ENCODE peak calls at places on chromosomes 5 and 9, in ten cellular contexts. N is cardiac muscle cell; X is EL; L is T-cell; D is stimulated activated CD8-positive, alpha-beta memory T cell treated with anti-CD3 and anti-CD28 coated beads, Interleukin-15, amount 100 ng/mL, for 4 hours; Q is activated CD4-positive, alpha-beta T cell treated with anti-CD3 and anti-CD28 coated beads, Interleukin-2, amount 50 U/mL, for 1 hour; F is posterior vena cava; I is Calu3; J is M059J; O is H1. G is an unnamed sample.

GRCh38 chr5:179275941-179276837 is 69.1 kb downstream of the ADAMTS2 start:
- DNase-seq in N (peak), X (peak), L (no peak), D (no peak), Q (no peak), F (peak), I (no peak), J (peak), O (no peak), G (no peak)

GRCh38 chr5:88256037-88256436 is 12.6 kb downstream of the TMEM161B start:
- DNase-seq in N (no peak), X (no peak), L (no peak), D (no peak), Q (no peak), F (no peak), I (no peak), J (no peak), O (no peak), G (no peak)

GRCh38 chr5:116023619-116024018 is 8.7 kb upstream of the ARL14EPL start:
- DNase-seq in N (no peak), X (no peak), L (no peak), D (no peak), Q (no peak), F (no peak), I (no peak), J (no peak), O (no peak), G (no peak)

GRCh38 chr5:135140805-135141204 is 106.8 kb upstream of the PITX1 start:
- DNase-seq in N (peak), X (peak), L (no peak), D (no peak), Q (no peak), F (no peak), I (peak), J (peak), O (no peak), G (no peak)

GRCh38 chr5:98455660-98456059 is 317.8 kb upstream of the RGMB start:
- DNase-seq in N (peak), X (peak), L (no peak), D (no peak), Q (no peak), F (no peak), I (no peak), J (peak), O (no peak), G (no peak)

GRCh38 chr5:77400645-77401044 is 91.5 kb downstream of the WDR41 start:
- DNase-seq in N (no peak), X (peak), L (no peak), D (no peak), Q (no peak), F (no peak), I (no peak), J (peak), O (no peak), G (no peak)

GRCh38 chr9:9004844-9005243 is 1205.3 kb upstream of the DMAC1 start:
- DNase-seq in N (no peak), X (no peak), L (no peak), D (no peak), Q (no peak), F (no peak), I (no peak), J (no peak), O (no peak), G (no peak)

GRCh38 chr5:37086466-37087178 is 162.6 kb downstream of the CPLANE1 start:
- DNase-seq in N (peak), X (peak), L (no peak), D (no peak), Q (no peak), F (no peak), I (no peak), J (peak), O (no peak), G (no peak)

GRCh38 chr5:88770290-88771257 is 112.4 kb downstream of the MEF2C start:
- DNase-seq in N (peak), X (peak), L (no peak), D (no peak), Q (no peak), F (no peak), I (no peak), J (no peak), O (no peak), G (no peak)

GRCh38 chr9:124345063-124345462 is 70.2 kb downstream of the PSMB7 start:
- DNase-seq in N (no peak), X (no peak), L (no peak), D (no peak), Q (no peak), F (no peak), I (no peak), J (no peak), O (no peak), G (no peak)

GRCh38 chr9:17810728-17811634 is 232.1 kb downstream of the SH3GL2 start:
- DNase-seq in N (peak), X (peak), L (no peak), D (no peak), Q (peak), F (no peak), I (peak), J (peak), O (no peak), G (no peak)

GRCh38 chr5:1101991-1102713 is 9.7 kb downstream of the SLC12A7 start:
- DNase-seq in N (peak), X (no peak), L (no peak), D (no peak), Q (no peak), F (no peak), I (no peak), J (no peak), O (no peak), G (no peak)

GRCh38 chr9:6757988-6758417 is 230 bp downstream of the KDM4C start:
- DNase-seq in N (no peak), X (no peak), L (no peak), D (no peak), Q (no peak), F (no peak), I (no peak), J (no peak), O (peak), G (peak)

GRCh38 chr9:124239249-124240073 is 18.3 kb upstream of the NEK6 start:
- DNase-seq in N (no peak), X (no peak), L (no peak), D (no peak), Q (no peak), F (peak), I (no peak), J (no peak), O (no peak), G (no peak)

GRCh38 chr5:82641362-82641988 is 363.3 kb upstream of the RPS23 start:
- DNase-seq in N (peak), X (peak), L (no peak), D (no peak), Q (no peak), F (no peak), I (peak), J (peak), O (no peak), G (peak)

GRCh38 chr5:104431946-104432345 is 869.4 kb upstream of the NUDT12 start:
- DNase-seq in N (no peak), X (no peak), L (no peak), D (no peak), Q (no peak), F (no peak), I (no peak), J (no peak), O (no peak), G (no peak)

GRCh38 chr5:40383719-40384651 is 295.7 kb upstream of the PTGER4 start:
- DNase-seq in N (peak), X (peak), L (no peak), D (no peak), Q (no peak), F (no peak), I (no peak), J (peak), O (no peak), G (peak)

GRCh38 chr5:169302046-169302445 is 1.1 kb upstream of the SLIT3 start:
- DNase-seq in N (no peak), X (no peak), L (no peak), D (no peak), Q (no peak), F (no peak), I (no peak), J (no peak), O (no peak), G (no peak)

GRCh38 chr9:71243951-71244350 is 122.5 kb upstream of the TRPM3 start:
- DNase-seq in N (no peak), X (no peak), L (no peak), D (no peak), Q (no peak), F (no peak), I (no peak), J (no peak), O (no peak), G (no peak)